ENCODE peak calls at places on chromosome 16, in nine cellular contexts. D is psoas muscle, O is thoracic aorta, A is MM.1S, S is BJ, M is astrocyte of the cerebellum, F is cardiac muscle cell, K is lower leg skin, N is transverse colon. P is an unnamed sample.
A peak's percentile ranks its signal among the peaks of the same experiment; 100 is the strongest.

GRCh38 chr16:86602521-86602920 is 24.2 kb downstream of the FOXL1 start:
- DNase-seq in S (no peak), A (no peak), N (no peak), M (no peak), K (no peak), O (no peak), F (no peak), D (no peak), P (no peak)

GRCh38 chr16:64539811-64540210 is 582.1 kb downstream of the CDH11 start:
- DNase-seq in K (no peak), N (no peak), O (no peak), M (no peak), D (no peak), A (no peak), S (no peak), F (no peak), P (no peak)

GRCh38 chr16:31071861-31072260 is 2.2 kb downstream of the ZNF668 start:
- DNase-seq in A (no peak), K (no peak), N (no peak), D (no peak), M (peak; percentile 70), O (no peak), S (peak; percentile 82), F (peak; percentile 57), P (no peak)

GRCh38 chr16:57536306-57537193 is at the start of gene CCDC102A:
- DNase-seq in S (no peak), N (no peak), O (no peak), D (no peak), F (peak; percentile 28), M (no peak), A (peak; percentile 20), K (no peak), P (peak; percentile 69)

GRCh38 chr16:57503366-57503765 is 17.1 kb upstream of the DOK4 start:
- DNase-seq in D (no peak), A (no peak), M (no peak), F (peak; percentile 41), O (no peak), K (no peak), N (no peak), S (no peak), P (no peak)

GRCh38 chr16:3282103-3282746 is 1.1 kb upstream of the ZNF263 start:
- DNase-seq in S (no peak), A (no peak), F (peak; percentile 79), M (no peak), K (peak; percentile 27), O (no peak), N (no peak), D (no peak), P (no peak)

GRCh38 chr16:931651-932500 is 38.9 kb downstream of the LMF1 start:
- DNase-seq in A (no peak), S (no peak), D (no peak), K (no peak), M (no peak), N (no peak), O (no peak), F (no peak), P (no peak)

GRCh38 chr16:2895813-2896212 is 12.8 kb downstream of the FLYWCH2 start:
- DNase-seq in O (no peak), D (no peak), N (no peak), A (no peak), M (no peak), S (no peak), F (no peak), K (no peak), P (no peak)

GRCh38 chr16:27780468-27781194 is 230.7 kb downstream of the KATNIP start:
- DNase-seq in K (no peak), N (no peak), D (no peak), M (no peak), O (no peak), F (no peak), S (no peak), A (no peak), P (no peak)

DNA sequence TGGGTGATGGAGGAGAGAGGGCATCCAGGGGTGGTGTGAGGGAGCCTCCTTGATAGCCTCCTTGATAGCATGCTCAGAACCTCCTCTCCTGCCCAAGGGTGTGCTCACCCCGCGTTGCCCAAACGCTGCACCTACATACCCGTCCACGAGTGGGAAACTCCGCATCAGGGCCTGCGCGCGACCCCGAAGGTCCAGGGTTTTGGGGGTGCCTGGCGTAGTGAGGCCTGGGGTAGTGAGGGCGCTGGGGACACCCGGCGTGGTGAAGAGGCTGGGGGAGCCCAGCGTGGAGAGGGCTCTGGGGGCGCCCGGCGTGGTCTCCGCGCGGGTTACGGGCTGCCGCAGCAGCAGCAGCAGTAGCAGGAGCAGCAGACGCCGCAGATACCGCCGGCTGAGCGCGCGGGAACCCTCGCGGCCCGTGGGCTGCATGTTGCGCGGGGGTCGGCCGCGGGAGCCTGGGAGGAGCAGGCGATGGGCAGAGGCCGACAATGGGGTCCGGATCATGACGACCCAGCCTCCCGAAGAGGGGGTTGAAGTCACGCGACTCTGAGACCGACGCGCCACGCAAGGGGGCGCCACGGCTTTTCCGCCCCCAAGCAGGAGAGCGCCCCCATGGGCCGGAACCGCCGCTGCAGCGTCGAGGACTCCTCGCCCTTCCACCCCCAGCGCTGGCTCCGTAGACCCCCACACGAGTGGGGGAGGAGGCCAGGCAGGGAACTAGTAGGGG is at the start of gene DPEP3:
- DNase-seq in K (no peak), D (no peak), N (no peak), M (no peak), A (no peak), O (no peak), F (peak; percentile 5), S (no peak), P (no peak)
- TF ChIP-seq CTCF in K (no peak), D (no peak), N (no peak), M (no peak), A (no peak), O (no peak), F (peak; percentile 45), S (peak; percentile 31), P (no peak)

DNA sequence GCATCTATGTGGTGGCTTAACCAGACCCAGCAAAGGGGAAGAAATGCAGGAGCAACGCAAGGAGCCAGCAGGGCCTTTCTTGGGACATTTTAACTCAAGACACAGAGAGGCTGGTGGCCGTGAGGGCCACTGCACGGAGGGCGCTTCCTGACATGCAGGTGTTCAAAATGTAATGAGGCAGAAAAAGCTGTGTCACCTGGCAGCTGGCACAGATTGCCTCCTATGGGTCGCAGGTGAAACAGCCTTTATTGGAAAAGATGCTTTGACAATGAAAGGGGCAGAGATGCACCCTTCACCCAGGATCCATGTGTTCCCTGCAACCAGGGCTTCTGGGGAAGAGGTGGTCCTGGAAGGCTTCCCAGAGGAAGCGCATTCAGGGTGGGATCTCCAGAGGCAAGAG is 219.3 kb downstream of the XYLT1 start:
- DNase-seq in K (no peak), D (no peak), N (no peak), F (no peak), O (no peak), M (no peak), S (no peak), A (no peak), P (no peak)
- TF ChIP-seq CTCF in K (no peak), D (no peak), N (no peak), F (no peak), O (no peak), M (no peak), S (no peak), A (no peak), P (no peak)

GRCh38 chr16:65679785-65680184 is 557.9 kb upstream of the CDH11 start:
- DNase-seq in O (no peak), K (no peak), D (no peak), A (peak; percentile 66), S (no peak), N (no peak), M (no peak), F (no peak), P (no peak)

GRCh38 chr16:65681406-65681805 is 559.5 kb upstream of the CDH11 start:
- DNase-seq in A (no peak), F (peak; percentile 87), M (no peak), O (no peak), K (no peak), N (no peak), D (no peak), S (no peak), P (no peak)

GRCh38 chr16:65689726-65690125 is 567.9 kb upstream of the CDH11 start:
- DNase-seq in N (no peak), O (no peak), S (no peak), F (no peak), M (no peak), D (no peak), A (no peak), K (no peak), P (no peak)

GRCh38 chr16:65684230-65684629 is 562.4 kb upstream of the CDH11 start:
- DNase-seq in O (no peak), D (no peak), K (no peak), A (no peak), M (no peak), S (no peak), F (no peak), N (no peak), P (no peak)
- TF ChIP-seq CTCF in O (no peak), D (no peak), K (no peak), A (peak; percentile 15), M (peak; percentile 16), S (no peak), F (peak; percentile 21), N (no peak), P (no peak)

GRCh38 chr16:46686815-46687473 is 2.0 kb downstream of the VPS35 start:
- DNase-seq in A (no peak), N (no peak), F (no peak), M (no peak), K (no peak), O (no peak), D (no peak), S (no peak), P (no peak)

GRCh38 chr16:46687486-46687885 is 1.5 kb downstream of the VPS35 start:
- DNase-seq in A (no peak), F (no peak), N (no peak), D (no peak), M (no peak), K (no peak), S (no peak), O (no peak), P (no peak)

GRCh38 chr16:46689492-46690280 is at the start of gene ORC6:
- DNase-seq in D (peak; percentile 98), N (peak; percentile 98), A (peak; percentile 98), F (peak; percentile 98), O (peak; percentile 97), K (peak; percentile 98), S (no peak), M (peak; percentile 90), P (peak; percentile 96)

GRCh38 chr16:46688657-46689491 is at the start of gene VPS35:
- DNase-seq in M (peak; percentile 97), O (peak; percentile 99), F (peak; percentile 99), K (peak; percentile 100), D (peak; percentile 99), S (peak; percentile 88), A (peak; percentile 99), N (peak; percentile 100), P (peak; percentile 96)

GRCh38 chr16:46688101-46688656 is 799 bp downstream of the VPS35 start:
- DNase-seq in F (peak; percentile 30), A (no peak), O (no peak), D (no peak), S (no peak), N (peak; percentile 51), K (peak; percentile 44), M (no peak), P (no peak)
- TF ChIP-seq CTCF in F (peak; percentile 29), A (peak; percentile 56), O (no peak), D (no peak), S (no peak), N (peak; percentile 38), K (no peak), M (peak; percentile 5), P (peak; percentile 29)

GRCh38 chr16:11101695-11102522 is 154.1 kb downstream of the SOCS1 start:
- DNase-seq in F (peak; percentile 87), K (no peak), A (no peak), N (no peak), S (no peak), O (no peak), D (no peak), M (no peak), P (no peak)
- TF ChIP-seq CTCF in F (peak; percentile 35), K (no peak), A (no peak), N (peak; percentile 18), S (no peak), O (no peak), D (peak; percentile 12), M (peak; percentile 12), P (no peak)

P was measured in GM13976.